ENCODE peak calls at places on chromosome 16, in ten cellular contexts. P, E, Y, V, B, S, M, U, L and Z are unnamed samples.

GRCh38 chr16:67865318-67865717 is 7.5 kb upstream of the EDC4 start:
- DNase-seq in P (peak), E (peak), Y (no peak), V (peak), B (no peak), S (peak), M (peak), U (no peak), L (no peak), Z (no peak)

GRCh38 chr16:84209989-84210388 is 19.0 kb downstream of the ADAD2 start:
- DNase-seq in P (no peak), E (no peak), Y (no peak), V (no peak), B (no peak), S (no peak), M (peak), U (no peak), L (peak), Z (no peak)

GRCh38 chr16:1941924-1942809 is 832 bp downstream of the MSRB1 start:
- DNase-seq in P (no peak), E (no peak), Y (no peak), V (no peak), B (no peak), S (no peak), M (no peak), U (peak), L (no peak), Z (peak)

GRCh38 chr16:24150282-24150681 is 105.9 kb upstream of the CACNG3 start:
- DNase-seq in P (no peak), E (no peak), Y (no peak), V (no peak), B (no peak), S (no peak), M (no peak), U (no peak), L (no peak), Z (no peak)

GRCh38 chr16:82379601-82380000 is 209.6 kb upstream of the MPHOSPH6 start:
- DNase-seq in P (no peak), E (no peak), Y (no peak), V (no peak), B (no peak), S (no peak), M (no peak), U (no peak), L (no peak), Z (no peak)

GRCh38 chr16:10541396-10541795 is 39.0 kb downstream of the EMP2 start:
- DNase-seq in P (no peak), E (no peak), Y (no peak), V (no peak), B (no peak), S (no peak), M (no peak), U (no peak), L (no peak), Z (no peak)

GRCh38 chr16:13435415-13435814 is 484.5 kb upstream of the ERCC4 start:
- DNase-seq in P (no peak), E (no peak), Y (no peak), V (no peak), B (no peak), S (no peak), M (no peak), U (no peak), L (no peak), Z (no peak)

GRCh38 chr16:50547340-50547865 is 793 bp upstream of the NKD1 start:
- DNase-seq in P (peak), E (peak), Y (no peak), V (peak), B (peak), S (peak), M (no peak), U (no peak), L (peak), Z (peak)

GRCh38 chr16:84481051-84481735 is 23.3 kb downstream of the MEAK7 start:
- DNase-seq in P (no peak), E (no peak), Y (no peak), V (no peak), B (no peak), S (no peak), M (no peak), U (no peak), L (no peak), Z (no peak)

GRCh38 chr16:29198231-29198630 is 208.3 kb downstream of the NPIPB11 start:
- DNase-seq in P (no peak), E (no peak), Y (no peak), V (peak), B (peak), S (no peak), M (no peak), U (no peak), L (no peak), Z (no peak)

GRCh38 chr16:23833960-23834685 is 1.7 kb upstream of the PRKCB start:
- DNase-seq in P (no peak), E (no peak), Y (no peak), V (no peak), B (no peak), S (no peak), M (no peak), U (no peak), L (no peak), Z (no peak)

DNA sequence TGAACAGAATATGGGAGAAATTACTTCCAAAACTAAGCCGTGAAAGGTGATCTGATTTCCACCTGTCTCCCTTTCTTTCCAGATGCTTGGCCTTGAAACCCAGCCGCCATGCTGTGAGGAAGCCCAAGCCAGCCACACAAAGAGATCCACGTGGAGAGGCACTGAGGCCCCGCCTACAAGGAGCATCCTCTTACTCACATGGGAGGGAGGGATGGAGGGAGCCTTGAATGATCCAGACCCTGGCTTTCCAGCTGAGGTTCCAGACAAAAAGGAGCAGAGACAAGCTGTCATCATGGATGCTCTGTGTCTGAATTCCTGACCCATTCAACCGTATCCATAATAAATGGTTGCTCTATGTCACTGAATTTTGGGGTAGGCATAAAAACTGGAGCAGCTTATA is 48.9 kb upstream of the HAPSTR1 start:
- DNase-seq in P (no peak), E (no peak), Y (no peak), V (no peak), B (no peak), S (no peak), M (no peak), U (no peak), L (no peak), Z (no peak)
- H3K27ac ChIP-seq in P (no peak), E (peak), Y (no peak), V (no peak), B (peak), S (no peak), M (no peak), U (no peak), L (no peak), Z (no peak)

GRCh38 chr16:48999034-48999433 is 282.6 kb downstream of the CBLN1 start:
- DNase-seq in P (no peak), E (no peak), Y (no peak), V (no peak), B (no peak), S (no peak), M (no peak), U (no peak), L (no peak), Z (no peak)

GRCh38 chr16:48997946-48998345 is 283.7 kb downstream of the CBLN1 start:
- DNase-seq in P (no peak), E (no peak), Y (no peak), V (no peak), B (no peak), S (no peak), M (no peak), U (no peak), L (no peak), Z (no peak)

GRCh38 chr16:49000594-49000993 is 281.0 kb downstream of the CBLN1 start:
- DNase-seq in P (no peak), E (no peak), Y (no peak), V (no peak), B (no peak), S (peak), M (no peak), U (no peak), L (peak), Z (no peak)

GRCh38 chr16:48997081-48997615 is 284.5 kb downstream of the CBLN1 start:
- DNase-seq in P (no peak), E (no peak), Y (no peak), V (no peak), B (no peak), S (no peak), M (no peak), U (no peak), L (no peak), Z (no peak)

GRCh38 chr16:48999508-48999907 is 282.1 kb downstream of the CBLN1 start:
- DNase-seq in P (no peak), E (no peak), Y (no peak), V (no peak), B (no peak), S (no peak), M (no peak), U (no peak), L (no peak), Z (no peak)
- TF ChIP-seq CTCF in P (no peak), E (no peak), Y (no peak), V (no peak), B (no peak), S (no peak), M (no peak), U (no peak), L (no peak), Z (no peak)

GRCh38 chr16:57409065-57409464 is 4.5 kb downstream of the CCL17 start:
- DNase-seq in P (no peak), E (no peak), Y (no peak), V (no peak), B (no peak), S (no peak), M (no peak), U (no peak), L (no peak), Z (no peak)

GRCh38 chr16:57407521-57408353 is 3.2 kb downstream of the CCL17 start:
- DNase-seq in P (no peak), E (no peak), Y (no peak), V (no peak), B (no peak), S (no peak), M (no peak), U (no peak), L (no peak), Z (no peak)

GRCh38 chr16:57412584-57412983 is 8.0 kb downstream of the CCL17 start:
- DNase-seq in P (no peak), E (no peak), Y (no peak), V (no peak), B (no peak), S (no peak), M (no peak), U (no peak), L (no peak), Z (no peak)

GRCh38 chr16:57411362-57411976 is 6.9 kb downstream of the CCL17 start:
- DNase-seq in P (no peak), E (no peak), Y (no peak), V (no peak), B (no peak), S (no peak), M (no peak), U (no peak), L (no peak), Z (no peak)

DNA sequence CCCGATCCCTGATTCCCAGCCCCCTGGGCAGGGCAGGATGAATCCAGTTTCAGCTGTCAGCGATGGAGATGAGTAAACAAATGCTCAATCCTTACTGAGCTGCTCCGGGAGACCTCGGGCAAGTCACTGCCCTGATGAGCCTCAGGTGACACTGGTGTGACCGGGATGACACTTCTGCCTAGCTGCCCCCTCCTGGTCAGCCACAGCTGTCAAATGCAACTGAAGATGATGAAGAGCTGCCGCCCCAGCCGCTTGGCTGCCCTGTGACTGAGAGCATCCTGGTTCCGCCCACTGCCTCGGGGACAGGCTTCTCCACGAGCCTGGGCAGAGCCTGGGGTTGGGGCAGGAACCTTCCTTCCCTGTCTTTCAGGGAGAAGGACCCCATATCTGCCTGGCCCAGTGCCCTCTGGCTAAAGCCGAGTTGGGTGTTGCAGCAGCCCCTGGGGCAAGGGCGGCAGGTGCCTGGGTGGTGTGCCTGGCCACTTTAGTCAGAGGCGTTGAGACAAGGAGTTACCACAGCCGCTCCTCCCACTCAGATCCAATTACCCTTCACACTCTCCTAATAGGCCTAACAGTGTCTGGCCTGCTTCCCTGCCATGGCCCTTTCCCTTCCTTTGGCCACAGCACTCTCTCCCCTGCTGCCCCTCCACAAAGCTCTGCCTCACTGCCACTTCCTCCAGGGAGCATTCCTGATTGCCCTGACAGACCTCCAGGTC is 5.5 kb downstream of the CCL17 start:
- DNase-seq in P (no peak), E (no peak), Y (no peak), V (no peak), B (no peak), S (no peak), M (no peak), U (no peak), L (no peak), Z (no peak)
- H3K27ac ChIP-seq in P (no peak), E (no peak), Y (peak), V (no peak), B (no peak), S (no peak), M (no peak), U (no peak), L (no peak), Z (peak)

DNA sequence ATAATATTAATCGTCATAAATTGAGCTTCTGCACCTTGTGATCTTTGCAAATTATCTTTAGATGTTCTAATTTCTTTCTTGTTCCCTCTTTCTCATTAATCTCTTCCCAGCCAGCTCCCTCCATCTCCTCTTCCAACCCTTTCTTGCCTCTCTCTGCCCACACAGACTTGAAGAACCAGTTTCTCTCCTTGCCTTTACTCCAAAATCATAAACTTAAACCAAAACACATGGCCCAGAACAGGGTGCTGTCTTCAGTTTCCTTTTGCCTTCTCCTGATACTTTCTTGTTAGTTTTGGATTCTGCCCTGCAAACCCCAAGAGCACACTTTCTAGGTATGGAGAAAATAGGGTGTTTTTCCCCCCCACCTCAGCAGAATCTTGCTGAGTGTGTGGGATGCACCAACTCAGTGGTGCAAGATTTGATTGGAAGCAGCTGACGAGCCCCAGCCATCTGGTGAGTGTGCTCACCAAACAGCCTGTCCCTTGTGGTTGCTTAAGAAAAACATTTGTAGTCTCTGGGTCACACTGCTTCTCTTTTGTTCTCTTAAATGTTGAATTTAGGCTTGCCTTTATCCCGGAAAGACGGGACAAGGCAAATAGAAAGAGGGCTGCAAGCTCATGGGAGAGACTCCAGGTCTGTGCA is 175.8 kb upstream of the MAF start:
- DNase-seq in P (no peak), E (no peak), Y (no peak), V (peak), B (peak), S (peak), M (no peak), U (no peak), L (no peak), Z (peak)
- TF ChIP-seq CTCF in P (no peak), E (no peak), Y (peak), V (no peak), B (no peak), S (peak), M (no peak), U (no peak), L (no peak), Z (no peak)